ENCODE peak calls at places on chromosome 14, in seven cellular contexts. Y, A, P, O, K, R and X are unnamed samples.

GRCh38 chr14:58805057-58805456 is 167.3 kb downstream of the DACT1 start:
- DNase-seq in Y (peak), A (no peak), P (no peak), O (no peak), K (peak), R (no peak), X (no peak)

GRCh38 chr14:93163570-93163969 is 21.1 kb downstream of the MOAP1 start:
- DNase-seq in Y (no peak), A (no peak), P (no peak), O (no peak), K (no peak), R (peak), X (peak)

GRCh38 chr14:34043627-34044372 is 92.9 kb upstream of the EGLN3 start:
- DNase-seq in Y (no peak), A (no peak), P (peak), O (no peak), K (peak), R (no peak), X (peak)

GRCh38 chr14:21244546-21244945 is 24.7 kb downstream of the HNRNPC start:
- DNase-seq in Y (no peak), A (no peak), P (no peak), O (no peak), K (no peak), R (no peak), X (no peak)

GRCh38 chr14:61257469-61258057 is 23.6 kb downstream of the TMEM30B start:
- DNase-seq in Y (no peak), A (no peak), P (no peak), O (no peak), K (no peak), R (no peak), X (no peak)

GRCh38 chr14:104682107-104682593 is 7.3 kb upstream of the INF2 start:
- DNase-seq in Y (no peak), A (no peak), P (no peak), O (peak), K (no peak), R (no peak), X (no peak)

GRCh38 chr14:60686865-60687264 is 37.3 kb downstream of the SIX4 start:
- DNase-seq in Y (peak), A (no peak), P (no peak), O (no peak), K (no peak), R (no peak), X (no peak)

GRCh38 chr14:100783630-100784321 is 42.1 kb upstream of the MEG3 start:
- DNase-seq in Y (no peak), A (no peak), P (no peak), O (peak), K (no peak), R (no peak), X (no peak)

GRCh38 chr14:105894125-105894977 is 368.0 kb downstream of the TMEM121 start:
- DNase-seq in Y (no peak), A (no peak), P (no peak), O (peak), K (no peak), R (no peak), X (no peak)

GRCh38 chr14:36212577-36212976 is 36.1 kb upstream of the PTCSC3 start:
- DNase-seq in Y (no peak), A (no peak), P (no peak), O (no peak), K (no peak), R (no peak), X (no peak)

GRCh38 chr14:68964300-68965093 is 14.6 kb downstream of the ACTN1 start:
- DNase-seq in Y (no peak), A (no peak), P (no peak), O (no peak), K (no peak), R (no peak), X (no peak)

GRCh38 chr14:89466460-89466859 is 49.4 kb upstream of the FOXN3 start:
- DNase-seq in Y (no peak), A (no peak), P (peak), O (no peak), K (no peak), R (no peak), X (peak)

GRCh38 chr14:26381405-26381804 is 216.4 kb downstream of the NOVA1 start:
- DNase-seq in Y (no peak), A (no peak), P (no peak), O (no peak), K (no peak), R (no peak), X (no peak)

GRCh38 chr14:83425138-83425537 is 1891.5 kb upstream of the SEL1L start:
- DNase-seq in Y (no peak), A (no peak), P (no peak), O (no peak), K (peak), R (no peak), X (no peak)

GRCh38 chr14:105385698-105386365 is 12.5 kb upstream of the TEX22 start:
- DNase-seq in Y (no peak), A (no peak), P (no peak), O (peak), K (no peak), R (no peak), X (no peak)

GRCh38 chr14:23449314-23449713 is 13.9 kb upstream of the MYH7 start:
- DNase-seq in Y (no peak), A (no peak), P (no peak), O (no peak), K (no peak), R (no peak), X (no peak)

GRCh38 chr14:77053046-77053841 is 24.7 kb upstream of the IRF2BPL start:
- DNase-seq in Y (no peak), A (peak), P (peak), O (peak), K (peak), R (peak), X (peak)

GRCh38 chr14:91509083-91509877 is 830 bp downstream of the PPP4R3A start:
- DNase-seq in Y (peak), A (peak), P (no peak), O (peak), K (no peak), R (peak), X (peak)

GRCh38 chr14:31127690-31128089 is 79.9 kb downstream of the HECTD1 start:
- DNase-seq in Y (peak), A (no peak), P (peak), O (no peak), K (no peak), R (peak), X (peak)

GRCh38 chr14:106141242-106142220 is 615.1 kb downstream of the TMEM121 start:
- DNase-seq in Y (no peak), A (no peak), P (peak), O (no peak), K (no peak), R (peak), X (peak)